ENCODE peak calls at places on chromosome 20, in four cellular contexts. G is GM12878, V is HTR-8/SVneo, E is NCI-H1436. K is an unnamed sample.

GRCh38 chr20:47231382-47232042 is 125.0 kb downstream of the ZMYND8 start:
- DNase-seq in G (no peak), V (no peak), E (no peak), K (no peak)

GRCh38 chr20:56014998-56015397 is 9.7 kb upstream of the CBLN4 start:
- DNase-seq in V (no peak), E (no peak), G (no peak), K (no peak)

GRCh38 chr20:5127859-5128409 is 1.1 kb downstream of the CDS2 start:
- DNase-seq in V (no peak), E (no peak), G (no peak), K (no peak)

GRCh38 chr20:50826121-50826520 is 31.3 kb downstream of the BCAS4 start:
- DNase-seq in E (no peak), G (no peak), V (no peak), K (no peak)

GRCh38 chr20:38730989-38731737 is 6.9 kb downstream of the SLC32A1 start:
- DNase-seq in E (peak), V (peak), G (no peak), K (peak)

GRCh38 chr20:25389858-25390537 is 637 bp downstream of the ABHD12 start:
- DNase-seq in V (no peak), G (no peak), E (no peak), K (peak)

GRCh38 chr20:44460795-44461141 is 14.9 kb upstream of the TTPAL start:
- DNase-seq in V (peak), E (peak), G (no peak), K (no peak)

GRCh38 chr20:1895674-1896496 is 678 bp downstream of the SIRPA start:
- DNase-seq in G (no peak), V (no peak), E (no peak), K (no peak)

GRCh38 chr20:62860924-62861691 is 514 bp downstream of the TCFL5 start:
- DNase-seq in E (peak), V (no peak), G (no peak), K (no peak)

GRCh38 chr20:23294671-23295070 is 55.9 kb upstream of the NXT1 start:
- DNase-seq in E (no peak), G (no peak), V (no peak), K (no peak)

GRCh38 chr20:44196278-44196677 is 9.3 kb upstream of the JPH2 start:
- DNase-seq in E (no peak), G (no peak), V (no peak), K (no peak)

GRCh38 chr20:37327748-37328147 is 18.2 kb upstream of the SRC start:
- DNase-seq in G (no peak), V (no peak), E (no peak), K (no peak)

GRCh38 chr20:35820715-35821114 is 48.9 kb downstream of the PHF20 start:
- DNase-seq in V (peak), G (no peak), E (no peak), K (no peak)

GRCh38 chr20:48972816-48973215 is 51.3 kb downstream of the ARFGEF2 start:
- DNase-seq in E (no peak), G (no peak), V (no peak), K (no peak)

GRCh38 chr20:49457444-49457843 is 25.0 kb downstream of the KCNB1 start:
- DNase-seq in G (no peak), V (no peak), E (no peak), K (no peak)

GRCh38 chr20:32972181-32973076 is 31.8 kb downstream of the SUN5 start:
- DNase-seq in G (peak), V (no peak), E (no peak), K (no peak)

GRCh38 chr20:5078399-5078958 is 41.3 kb downstream of the PCNA start:
- DNase-seq in G (peak), E (no peak), V (no peak), K (no peak)

GRCh38 chr20:653110-653589 is at the start of gene SRXN1:
- DNase-seq in G (peak), V (peak), E (peak), K (peak)

GRCh38 chr20:59322101-59322500 is 21.7 kb downstream of the EDN3 start:
- DNase-seq in G (no peak), E (no peak), V (no peak), K (no peak)

GRCh38 chr20:62288535-62289105 is 14.2 kb upstream of the ADRM1 start:
- DNase-seq in V (no peak), G (no peak), E (no peak), K (no peak)

GRCh38 chr20:50504231-50504823 is 5.9 kb upstream of the PTPN1 start:
- DNase-seq in V (peak), E (no peak), G (no peak), K (no peak)

GRCh38 chr20:33328157-33328556 is 45.1 kb downstream of the BPIFB1 start:
- DNase-seq in V (no peak), G (no peak), E (no peak), K (no peak)

GRCh38 chr20:56373942-56374341 is 15.2 kb downstream of the FAM210B start:
- DNase-seq in V (peak), G (no peak), E (no peak), K (no peak)

GRCh38 chr20:3045042-3045815 is 623 bp upstream of the MRPS26 start:
- DNase-seq in V (peak), E (no peak), G (no peak), K (no peak)

GRCh38 chr20:57400821-57401564 is 9.8 kb downstream of the RBM38 start:
- DNase-seq in E (peak), G (no peak), V (no peak), K (no peak)

GRCh38 chr20:21202284-21202683 is 76.4 kb downstream of the KIZ start:
- DNase-seq in G (no peak), E (no peak), V (no peak), K (no peak)

GRCh38 chr20:31593221-31594001 is 11.7 kb upstream of the ID1 start:
- DNase-seq in V (peak), E (no peak), G (no peak), K (no peak)

GRCh38 chr20:18323705-18324104 is 35.4 kb downstream of the ZNF133 start:
- DNase-seq in V (no peak), G (no peak), E (no peak), K (no peak)

GRCh38 chr20:49594143-49594928 is 26.4 kb upstream of the PTGIS start:
- DNase-seq in G (no peak), E (no peak), V (no peak), K (no peak)

GRCh38 chr20:24787621-24788020 is 161.4 kb upstream of the CST7 start:
- DNase-seq in E (no peak), V (no peak), G (no peak), K (no peak)

GRCh38 chr20:56628015-56628872 is 862 bp upstream of the TFAP2C start:
- DNase-seq in E (no peak), G (no peak), V (peak), K (no peak)

GRCh38 chr20:19699132-19699971 is 58.7 kb upstream of the RIN2 start:
- DNase-seq in E (no peak), G (no peak), V (no peak), K (no peak)

GRCh38 chr20:47326718-47327137 is 29.8 kb downstream of the ZMYND8 start:
- DNase-seq in V (peak), E (no peak), G (no peak), K (no peak)

GRCh38 chr20:34552569-34552968 is 5.9 kb upstream of the MAP1LC3A start:
- DNase-seq in E (no peak), G (no peak), V (no peak), K (no peak)

GRCh38 chr20:49517509-49518100 is 35.1 kb upstream of the KCNB1 start:
- DNase-seq in E (no peak), G (no peak), V (no peak), K (no peak)

GRCh38 chr20:17571153-17571527 is 1.3 kb downstream of the DSTN start:
- DNase-seq in E (no peak), G (no peak), V (no peak), K (no peak)

GRCh38 chr20:49810491-49811190 is 2.0 kb upstream of the SLC9A8 start:
- DNase-seq in E (no peak), G (no peak), V (no peak), K (no peak)

GRCh38 chr20:36802326-36803223 is 29.0 kb upstream of the DSN1 start:
- DNase-seq in V (no peak), E (no peak), G (no peak), K (no peak)

GRCh38 chr20:2751868-2752630 is 48.4 kb downstream of the CPXM1 start:
- DNase-seq in E (peak), V (no peak), G (no peak), K (peak)

GRCh38 chr20:5474646-5475550 is 158.1 kb upstream of the PROKR2 start:
- DNase-seq in E (no peak), G (no peak), V (no peak), K (no peak)

K was measured in NCI-H774.